ENCODE peak calls at places on chromosomes 3 and 15, in eight cellular contexts. One of them, this sample, is unnamed.
A peak's percentile ranks its signal among the peaks of the same experiment; 100 is the strongest.

GRCh38 chr3:170222647-170223541 is 670 bp downstream of the PRKCI start:
- DNase-seq in upper lobe of right lung: no peak
- DNase-seq in fibroblast of villous mesenchyme: peak; percentile 30
- DNase-seq in IMR-90: peak; percentile 28
- DNase-seq in dorsolateral prefrontal cortex: peak; percentile 32
- DNase-seq in MM.1S: peak; percentile 64
- DNase-seq in GM06990: no peak
- DNase-seq in skeletal muscle cell: no peak
- DNase-seq in this sample: no peak

GRCh38 chr3:122858373-122858772 is 63.5 kb downstream of the SLC49A4 start:
- DNase-seq in upper lobe of right lung: no peak
- DNase-seq in fibroblast of villous mesenchyme: peak; percentile 26
- DNase-seq in IMR-90: peak; percentile 25
- DNase-seq in dorsolateral prefrontal cortex: no peak
- DNase-seq in MM.1S: peak; percentile 51
- DNase-seq in GM06990: no peak
- DNase-seq in skeletal muscle cell: peak; percentile 1
- DNase-seq in this sample: no peak

GRCh38 chr3:51968175-51968681 is 974 bp upstream of the PCBP4 start:
- DNase-seq in upper lobe of right lung: no peak
- DNase-seq in fibroblast of villous mesenchyme: peak; percentile 28
- DNase-seq in IMR-90: peak; percentile 18
- DNase-seq in dorsolateral prefrontal cortex: no peak
- DNase-seq in MM.1S: no peak
- DNase-seq in GM06990: no peak
- DNase-seq in skeletal muscle cell: no peak
- DNase-seq in this sample: no peak

GRCh38 chr3:10299679-10300078 is 6.9 kb upstream of the GHRL start:
- DNase-seq in upper lobe of right lung: no peak
- DNase-seq in fibroblast of villous mesenchyme: peak; percentile 28
- DNase-seq in IMR-90: no peak
- DNase-seq in dorsolateral prefrontal cortex: no peak
- DNase-seq in MM.1S: peak; percentile 79
- DNase-seq in GM06990: no peak
- DNase-seq in skeletal muscle cell: no peak
- DNase-seq in this sample: no peak

GRCh38 chr3:106745344-106746168 is 631.7 kb upstream of the CCDC54 start:
- DNase-seq in upper lobe of right lung: no peak
- DNase-seq in fibroblast of villous mesenchyme: peak; percentile 57
- DNase-seq in IMR-90: peak; percentile 76
- DNase-seq in dorsolateral prefrontal cortex: no peak
- DNase-seq in MM.1S: no peak
- DNase-seq in GM06990: no peak
- DNase-seq in skeletal muscle cell: peak; percentile 43
- DNase-seq in this sample: no peak

GRCh38 chr3:23776352-23776891 is 29.3 kb upstream of the UBE2E1 start:
- DNase-seq in upper lobe of right lung: no peak
- DNase-seq in fibroblast of villous mesenchyme: peak; percentile 74
- DNase-seq in IMR-90: peak; percentile 81
- DNase-seq in dorsolateral prefrontal cortex: no peak
- DNase-seq in MM.1S: no peak
- DNase-seq in GM06990: no peak
- DNase-seq in skeletal muscle cell: peak; percentile 89
- DNase-seq in this sample: no peak

GRCh38 chr3:49171119-49171774 is at the start of gene KLHDC8B:
- DNase-seq in upper lobe of right lung: peak; percentile 94
- DNase-seq in fibroblast of villous mesenchyme: peak; percentile 94
- DNase-seq in IMR-90: peak; percentile 81
- DNase-seq in dorsolateral prefrontal cortex: peak; percentile 77
- DNase-seq in MM.1S: peak; percentile 68
- DNase-seq in GM06990: peak; percentile 78
- DNase-seq in skeletal muscle cell: peak; percentile 51
- DNase-seq in this sample: peak; percentile 95

GRCh38 chr15:81940467-81941451 is 105.1 kb downstream of the MEX3B start:
- DNase-seq in upper lobe of right lung: no peak
- DNase-seq in fibroblast of villous mesenchyme: no peak
- DNase-seq in IMR-90: peak; percentile 92
- DNase-seq in dorsolateral prefrontal cortex: no peak
- DNase-seq in MM.1S: no peak
- DNase-seq in GM06990: no peak
- DNase-seq in skeletal muscle cell: peak; percentile 59
- DNase-seq in this sample: no peak

GRCh38 chr3:33839283-33839682 is 40.9 kb downstream of the PDCD6IP start:
- DNase-seq in upper lobe of right lung: no peak
- DNase-seq in fibroblast of villous mesenchyme: no peak
- DNase-seq in IMR-90: no peak
- DNase-seq in dorsolateral prefrontal cortex: no peak
- DNase-seq in MM.1S: no peak
- DNase-seq in GM06990: no peak
- DNase-seq in skeletal muscle cell: no peak
- DNase-seq in this sample: no peak

GRCh38 chr3:33831053-33831452 is 32.6 kb downstream of the PDCD6IP start:
- DNase-seq in upper lobe of right lung: no peak
- DNase-seq in fibroblast of villous mesenchyme: peak; percentile 22
- DNase-seq in IMR-90: peak; percentile 43
- DNase-seq in dorsolateral prefrontal cortex: no peak
- DNase-seq in MM.1S: no peak
- DNase-seq in GM06990: no peak
- DNase-seq in skeletal muscle cell: no peak
- DNase-seq in this sample: no peak

GRCh38 chr3:33829720-33830119 is 31.3 kb downstream of the PDCD6IP start:
- DNase-seq in upper lobe of right lung: no peak
- DNase-seq in fibroblast of villous mesenchyme: no peak
- DNase-seq in IMR-90: no peak
- DNase-seq in dorsolateral prefrontal cortex: no peak
- DNase-seq in MM.1S: no peak
- DNase-seq in GM06990: no peak
- DNase-seq in skeletal muscle cell: no peak
- DNase-seq in this sample: no peak

GRCh38 chr3:33833408-33834116 is 35.1 kb downstream of the PDCD6IP start:
- DNase-seq in upper lobe of right lung: no peak
- DNase-seq in fibroblast of villous mesenchyme: no peak
- DNase-seq in IMR-90: no peak
- DNase-seq in dorsolateral prefrontal cortex: no peak
- DNase-seq in MM.1S: no peak
- DNase-seq in GM06990: no peak
- DNase-seq in skeletal muscle cell: no peak
- DNase-seq in this sample: no peak

GRCh38 chr3:33834117-33834495 is 35.7 kb downstream of the PDCD6IP start:
- DNase-seq in upper lobe of right lung: no peak
- DNase-seq in fibroblast of villous mesenchyme: no peak
- DNase-seq in IMR-90: no peak
- DNase-seq in dorsolateral prefrontal cortex: no peak
- DNase-seq in MM.1S: no peak
- DNase-seq in GM06990: peak; percentile 1
- DNase-seq in skeletal muscle cell: no peak
- DNase-seq in this sample: no peak
- H3K4me3 ChIP-seq in upper lobe of right lung: no peak overlapping the region
- H3K4me3 ChIP-seq in fibroblast of villous mesenchyme: no peak overlapping the region
- H3K4me3 ChIP-seq in IMR-90: no peak overlapping the region
- H3K4me3 ChIP-seq in dorsolateral prefrontal cortex: no peak overlapping the region
- H3K4me3 ChIP-seq in MM.1S: no peak overlapping the region
- H3K4me3 ChIP-seq in GM06990: no peak overlapping the region
- H3K4me3 ChIP-seq in skeletal muscle cell: no peak overlapping the region
- H3K4me3 ChIP-seq in this sample: no peak overlapping the region

GRCh38 chr3:112813723-112814171 is 32.9 kb downstream of the CD200R1L start:
- DNase-seq in upper lobe of right lung: no peak
- DNase-seq in fibroblast of villous mesenchyme: peak; percentile 93
- DNase-seq in IMR-90: peak; percentile 62
- DNase-seq in dorsolateral prefrontal cortex: no peak
- DNase-seq in MM.1S: peak; percentile 21
- DNase-seq in GM06990: peak; percentile 67
- DNase-seq in skeletal muscle cell: no peak
- DNase-seq in this sample: peak; percentile 79

GRCh38 chr3:112810561-112810960 is 36.1 kb downstream of the CD200R1L start:
- DNase-seq in upper lobe of right lung: no peak
- DNase-seq in fibroblast of villous mesenchyme: no peak
- DNase-seq in IMR-90: no peak
- DNase-seq in dorsolateral prefrontal cortex: no peak
- DNase-seq in MM.1S: no peak
- DNase-seq in GM06990: no peak
- DNase-seq in skeletal muscle cell: no peak
- DNase-seq in this sample: no peak

GRCh38 chr3:112813016-112813415 is 33.6 kb downstream of the CD200R1L start:
- DNase-seq in upper lobe of right lung: no peak
- DNase-seq in fibroblast of villous mesenchyme: peak; percentile 65
- DNase-seq in IMR-90: no peak
- DNase-seq in dorsolateral prefrontal cortex: no peak
- DNase-seq in MM.1S: no peak
- DNase-seq in GM06990: no peak
- DNase-seq in skeletal muscle cell: no peak
- DNase-seq in this sample: no peak

GRCh38 chr3:112811150-112811884 is 35.3 kb downstream of the CD200R1L start:
- DNase-seq in upper lobe of right lung: no peak
- DNase-seq in fibroblast of villous mesenchyme: peak; percentile 100
- DNase-seq in IMR-90: peak; percentile 86
- DNase-seq in dorsolateral prefrontal cortex: no peak
- DNase-seq in MM.1S: no peak
- DNase-seq in GM06990: no peak
- DNase-seq in skeletal muscle cell: peak; percentile 93
- DNase-seq in this sample: no peak

DNA sequence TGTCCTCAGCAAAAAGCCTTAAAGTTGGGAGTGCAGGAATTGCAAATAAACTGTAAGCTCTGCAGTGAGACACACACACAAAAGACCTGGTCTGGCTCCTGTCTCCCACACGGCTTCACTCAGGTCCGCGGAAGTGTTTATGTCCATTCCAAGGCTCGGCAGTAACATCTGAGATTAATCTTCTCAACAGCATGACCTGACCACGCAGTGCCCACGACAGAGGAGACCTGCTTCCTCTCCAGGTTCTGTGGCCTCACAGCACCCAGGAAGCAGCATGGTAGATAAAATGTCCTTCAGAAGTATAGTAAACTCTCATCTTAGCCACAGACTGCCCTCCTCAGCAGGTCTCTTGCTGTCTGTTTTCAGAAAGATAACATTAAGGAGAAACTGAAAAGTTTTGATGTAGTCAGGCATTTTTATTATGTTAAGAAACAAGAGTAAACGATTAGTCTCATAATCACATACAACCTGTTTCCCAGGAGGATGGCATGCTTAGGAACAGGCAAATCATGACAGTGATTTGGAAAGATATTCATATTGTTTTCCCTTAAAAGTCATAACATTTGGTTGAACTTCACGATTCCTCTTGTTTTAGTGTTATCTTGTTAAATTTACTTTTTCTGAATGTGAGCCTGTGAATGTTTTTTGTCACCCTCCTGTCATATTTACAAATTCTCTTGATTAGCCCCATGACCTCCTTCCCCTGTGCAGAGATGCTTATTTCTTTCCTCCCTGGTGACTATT is 34.6 kb downstream of the CD200R1L start:
- DNase-seq in upper lobe of right lung: no peak
- DNase-seq in fibroblast of villous mesenchyme: peak; percentile 87
- DNase-seq in IMR-90: no peak
- DNase-seq in dorsolateral prefrontal cortex: no peak
- DNase-seq in MM.1S: no peak
- DNase-seq in GM06990: no peak
- DNase-seq in skeletal muscle cell: no peak
- DNase-seq in this sample: no peak
- H3K4me3 ChIP-seq in upper lobe of right lung: no peak overlapping the region
- H3K4me3 ChIP-seq in fibroblast of villous mesenchyme: no peak overlapping the region
- H3K4me3 ChIP-seq in IMR-90: no peak overlapping the region
- H3K4me3 ChIP-seq in dorsolateral prefrontal cortex: no peak overlapping the region
- H3K4me3 ChIP-seq in MM.1S: no peak overlapping the region
- H3K4me3 ChIP-seq in GM06990: no peak overlapping the region
- H3K4me3 ChIP-seq in skeletal muscle cell: no peak overlapping the region
- H3K4me3 ChIP-seq in this sample: no peak overlapping the region

GRCh38 chr3:105505167-105505566 is 138.5 kb downstream of the ALCAM start:
- DNase-seq in upper lobe of right lung: no peak
- DNase-seq in fibroblast of villous mesenchyme: no peak
- DNase-seq in IMR-90: no peak
- DNase-seq in dorsolateral prefrontal cortex: no peak
- DNase-seq in MM.1S: no peak
- DNase-seq in GM06990: no peak
- DNase-seq in skeletal muscle cell: no peak
- DNase-seq in this sample: no peak

GRCh38 chr3:105497381-105497780 is 130.7 kb downstream of the ALCAM start:
- DNase-seq in upper lobe of right lung: no peak
- DNase-seq in fibroblast of villous mesenchyme: no peak
- DNase-seq in IMR-90: no peak
- DNase-seq in dorsolateral prefrontal cortex: no peak
- DNase-seq in MM.1S: no peak
- DNase-seq in GM06990: no peak
- DNase-seq in skeletal muscle cell: no peak
- DNase-seq in this sample: no peak

GRCh38 chr3:105502333-105502732 is 135.6 kb downstream of the ALCAM start:
- DNase-seq in upper lobe of right lung: no peak
- DNase-seq in fibroblast of villous mesenchyme: no peak
- DNase-seq in IMR-90: no peak
- DNase-seq in dorsolateral prefrontal cortex: no peak
- DNase-seq in MM.1S: no peak
- DNase-seq in GM06990: no peak
- DNase-seq in skeletal muscle cell: no peak
- DNase-seq in this sample: no peak

GRCh38 chr3:105504440-105504951 is 137.8 kb downstream of the ALCAM start:
- DNase-seq in upper lobe of right lung: no peak
- DNase-seq in fibroblast of villous mesenchyme: no peak
- DNase-seq in IMR-90: no peak
- DNase-seq in dorsolateral prefrontal cortex: no peak
- DNase-seq in MM.1S: no peak
- DNase-seq in GM06990: no peak
- DNase-seq in skeletal muscle cell: no peak
- DNase-seq in this sample: peak; percentile 68

GRCh38 chr3:105503191-105503593 is 136.5 kb downstream of the ALCAM start:
- DNase-seq in upper lobe of right lung: no peak
- DNase-seq in fibroblast of villous mesenchyme: no peak
- DNase-seq in IMR-90: no peak
- DNase-seq in dorsolateral prefrontal cortex: no peak
- DNase-seq in MM.1S: no peak
- DNase-seq in GM06990: no peak
- DNase-seq in skeletal muscle cell: no peak
- DNase-seq in this sample: no peak
- H3K4me3 ChIP-seq in upper lobe of right lung: no peak overlapping the region
- H3K4me3 ChIP-seq in fibroblast of villous mesenchyme: no peak overlapping the region
- H3K4me3 ChIP-seq in IMR-90: no peak overlapping the region
- H3K4me3 ChIP-seq in dorsolateral prefrontal cortex: no peak overlapping the region
- H3K4me3 ChIP-seq in MM.1S: no peak overlapping the region
- H3K4me3 ChIP-seq in GM06990: no peak overlapping the region
- H3K4me3 ChIP-seq in skeletal muscle cell: no peak overlapping the region
- H3K4me3 ChIP-seq in this sample: no peak overlapping the region

DNA sequence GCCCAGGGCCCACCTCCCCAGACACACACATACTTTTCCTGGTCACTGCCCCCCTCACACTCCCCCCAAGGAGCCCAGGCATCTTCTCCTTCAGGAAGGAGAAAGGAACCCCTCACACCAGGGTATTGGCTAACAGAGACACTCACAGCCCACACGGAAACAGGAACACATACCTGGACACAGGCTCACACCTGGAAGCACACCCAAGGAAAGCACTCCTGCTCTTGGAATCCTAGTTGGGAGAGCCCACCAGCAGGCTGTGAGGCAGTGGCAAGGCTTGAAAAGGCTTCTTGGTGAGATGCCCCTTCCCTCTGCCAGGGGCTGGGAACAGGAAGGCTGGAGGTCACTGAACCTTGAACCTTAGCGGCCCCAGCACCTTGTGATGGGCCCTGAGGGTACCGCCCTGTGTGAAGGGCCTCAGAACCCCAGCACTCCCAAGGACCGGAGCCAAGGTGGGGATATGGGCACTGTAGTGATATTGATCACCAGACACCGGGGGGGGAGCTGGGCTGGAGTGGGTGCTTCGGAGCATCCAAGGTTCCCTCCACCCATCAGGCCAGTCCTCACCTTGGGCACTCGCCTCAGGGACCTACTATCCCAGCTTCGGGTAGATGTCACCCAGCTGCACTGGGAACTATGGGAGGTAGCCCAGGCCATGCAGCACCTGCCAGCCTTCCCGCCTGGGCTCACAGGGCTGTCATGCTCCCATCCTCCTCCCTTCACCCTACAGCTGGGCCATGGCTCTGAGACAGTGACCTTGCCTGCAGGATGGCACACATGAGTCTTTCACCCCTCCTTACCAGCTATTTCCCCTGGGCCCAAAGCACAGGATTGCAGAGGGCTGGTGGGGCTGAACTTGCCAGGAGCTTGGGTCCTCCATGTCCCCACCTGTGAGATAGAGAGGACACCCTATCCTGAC is 16.4 kb downstream of the MYL3 start:
- DNase-seq in upper lobe of right lung: peak; percentile 61
- DNase-seq in fibroblast of villous mesenchyme: no peak
- DNase-seq in IMR-90: no peak
- DNase-seq in dorsolateral prefrontal cortex: peak; percentile 24
- DNase-seq in MM.1S: no peak
- DNase-seq in GM06990: no peak
- DNase-seq in skeletal muscle cell: no peak
- DNase-seq in this sample: peak; percentile 64
- H3K4me3 ChIP-seq in upper lobe of right lung: peak overlapping the region; percentile 51
- H3K4me3 ChIP-seq in fibroblast of villous mesenchyme: peak overlapping the region; percentile 50
- H3K4me3 ChIP-seq in IMR-90: no peak overlapping the region
- H3K4me3 ChIP-seq in dorsolateral prefrontal cortex: peak overlapping the region; percentile 63
- H3K4me3 ChIP-seq in MM.1S: peak overlapping the region; percentile 73
- H3K4me3 ChIP-seq in GM06990: peak overlapping the region; percentile 64
- H3K4me3 ChIP-seq in skeletal muscle cell: peak overlapping the region; percentile 42
- H3K4me3 ChIP-seq in this sample: no peak overlapping the region

This sample was measured in spleen.